ENCODE peak calls at places on chromosome 5, in five cellular contexts. One of them, this sample, is unnamed.

GRCh38 chr5:73701566-73701965 is 75.6 kb downstream of the ARHGEF28 start:
- DNase-seq in astrocyte of the cerebellum: no peak
- DNase-seq in AG04450: no peak
- DNase-seq in bronchial epithelial cell: peak
- DNase-seq in neuronal stem cell: no peak
- DNase-seq in this sample: no peak

GRCh38 chr5:139980765-139981164 is 62.3 kb downstream of the NRG2 start:
- DNase-seq in bronchial epithelial cell: no peak
- DNase-seq in astrocyte of the cerebellum: no peak
- DNase-seq in AG04450: no peak
- DNase-seq in neuronal stem cell: no peak
- DNase-seq in this sample: no peak

GRCh38 chr5:54470191-54470590 is 14.7 kb downstream of the HSPB3 start:
- DNase-seq in astrocyte of the cerebellum: no peak
- DNase-seq in neuronal stem cell: no peak
- DNase-seq in AG04450: peak
- DNase-seq in bronchial epithelial cell: no peak
- DNase-seq in this sample: no peak

GRCh38 chr5:107930891-107931290 is 260.2 kb upstream of the EFNA5 start:
- DNase-seq in AG04450: no peak
- DNase-seq in astrocyte of the cerebellum: no peak
- DNase-seq in neuronal stem cell: no peak
- DNase-seq in bronchial epithelial cell: no peak
- DNase-seq in this sample: no peak

GRCh38 chr5:9340095-9340494 is 205.8 kb downstream of the SEMA5A start:
- DNase-seq in bronchial epithelial cell: no peak
- DNase-seq in AG04450: no peak
- DNase-seq in neuronal stem cell: no peak
- DNase-seq in astrocyte of the cerebellum: no peak
- DNase-seq in this sample: no peak

GRCh38 chr5:140041492-140042421 is 1.3 kb downstream of the NRG2 start:
- DNase-seq in AG04450: no peak
- DNase-seq in bronchial epithelial cell: peak
- DNase-seq in neuronal stem cell: no peak
- DNase-seq in astrocyte of the cerebellum: peak
- DNase-seq in this sample: no peak

GRCh38 chr5:164672931-164673694 is 1167.7 kb downstream of the MAT2B start:
- DNase-seq in astrocyte of the cerebellum: no peak
- DNase-seq in neuronal stem cell: no peak
- DNase-seq in bronchial epithelial cell: peak
- DNase-seq in AG04450: no peak
- DNase-seq in this sample: no peak

GRCh38 chr5:113142186-113142585 is 165.6 kb downstream of the DCP2 start:
- DNase-seq in AG04450: no peak
- DNase-seq in astrocyte of the cerebellum: no peak
- DNase-seq in neuronal stem cell: no peak
- DNase-seq in bronchial epithelial cell: no peak
- DNase-seq in this sample: no peak

GRCh38 chr5:151293624-151294023 is 9.9 kb downstream of the SLC36A3 start:
- DNase-seq in bronchial epithelial cell: no peak
- DNase-seq in AG04450: no peak
- DNase-seq in astrocyte of the cerebellum: no peak
- DNase-seq in neuronal stem cell: no peak
- DNase-seq in this sample: no peak
- H3K4me3 ChIP-seq in bronchial epithelial cell: no peak
- H3K4me3 ChIP-seq in AG04450: no peak
- H3K4me3 ChIP-seq in astrocyte of the cerebellum: no peak
- H3K4me3 ChIP-seq in neuronal stem cell: no peak
- H3K4me3 ChIP-seq in this sample: no peak

GRCh38 chr5:141501805-141502204 is 12.9 kb downstream of the PCDHGC5 start:
- DNase-seq in bronchial epithelial cell: no peak
- DNase-seq in AG04450: no peak
- DNase-seq in neuronal stem cell: no peak
- DNase-seq in astrocyte of the cerebellum: no peak
- DNase-seq in this sample: no peak

GRCh38 chr5:141506381-141507155 is 17.7 kb downstream of the PCDHGC5 start:
- DNase-seq in astrocyte of the cerebellum: no peak
- DNase-seq in neuronal stem cell: no peak
- DNase-seq in AG04450: no peak
- DNase-seq in bronchial epithelial cell: no peak
- DNase-seq in this sample: no peak

GRCh38 chr5:141504216-141504615 is 15.3 kb downstream of the PCDHGC5 start:
- DNase-seq in neuronal stem cell: no peak
- DNase-seq in astrocyte of the cerebellum: no peak
- DNase-seq in AG04450: no peak
- DNase-seq in bronchial epithelial cell: no peak
- DNase-seq in this sample: no peak

GRCh38 chr5:141507387-141508091 is 18.7 kb downstream of the PCDHGC5 start:
- DNase-seq in bronchial epithelial cell: no peak
- DNase-seq in neuronal stem cell: no peak
- DNase-seq in AG04450: peak
- DNase-seq in astrocyte of the cerebellum: peak
- DNase-seq in this sample: no peak

GRCh38 chr5:141503699-141504098 is 14.8 kb downstream of the PCDHGC5 start:
- DNase-seq in astrocyte of the cerebellum: no peak
- DNase-seq in AG04450: no peak
- DNase-seq in bronchial epithelial cell: no peak
- DNase-seq in neuronal stem cell: no peak
- DNase-seq in this sample: no peak
- H3K4me3 ChIP-seq in astrocyte of the cerebellum: no peak
- H3K4me3 ChIP-seq in AG04450: no peak
- H3K4me3 ChIP-seq in bronchial epithelial cell: no peak
- H3K4me3 ChIP-seq in neuronal stem cell: no peak
- H3K4me3 ChIP-seq in this sample: no peak

GRCh38 chr5:88666761-88667186 is 216.2 kb downstream of the MEF2C start:
- DNase-seq in astrocyte of the cerebellum: no peak
- DNase-seq in AG04450: no peak
- DNase-seq in neuronal stem cell: no peak
- DNase-seq in bronchial epithelial cell: no peak
- DNase-seq in this sample: no peak

GRCh38 chr5:88671808-88672499 is 211.0 kb downstream of the MEF2C start:
- DNase-seq in neuronal stem cell: no peak
- DNase-seq in astrocyte of the cerebellum: no peak
- DNase-seq in bronchial epithelial cell: no peak
- DNase-seq in AG04450: no peak
- DNase-seq in this sample: no peak

GRCh38 chr5:88667187-88668141 is 215.5 kb downstream of the MEF2C start:
- DNase-seq in neuronal stem cell: no peak
- DNase-seq in AG04450: no peak
- DNase-seq in bronchial epithelial cell: no peak
- DNase-seq in astrocyte of the cerebellum: no peak
- DNase-seq in this sample: no peak

GRCh38 chr5:88671408-88671807 is 211.6 kb downstream of the MEF2C start:
- DNase-seq in AG04450: no peak
- DNase-seq in bronchial epithelial cell: no peak
- DNase-seq in neuronal stem cell: no peak
- DNase-seq in astrocyte of the cerebellum: no peak
- DNase-seq in this sample: no peak

GRCh38 chr5:88669314-88669713 is 213.7 kb downstream of the MEF2C start:
- DNase-seq in AG04450: no peak
- DNase-seq in neuronal stem cell: no peak
- DNase-seq in astrocyte of the cerebellum: no peak
- DNase-seq in bronchial epithelial cell: no peak
- DNase-seq in this sample: no peak
- H3K4me3 ChIP-seq in AG04450: no peak
- H3K4me3 ChIP-seq in neuronal stem cell: no peak
- H3K4me3 ChIP-seq in astrocyte of the cerebellum: peak
- H3K4me3 ChIP-seq in bronchial epithelial cell: no peak
- H3K4me3 ChIP-seq in this sample: no peak

GRCh38 chr5:116862632-116863455 is 288.2 kb upstream of the SEMA6A start:
- DNase-seq in AG04450: no peak
- DNase-seq in bronchial epithelial cell: no peak
- DNase-seq in astrocyte of the cerebellum: no peak
- DNase-seq in neuronal stem cell: no peak
- DNase-seq in this sample: no peak

GRCh38 chr5:116865651-116866050 is 291.0 kb upstream of the SEMA6A start:
- DNase-seq in astrocyte of the cerebellum: no peak
- DNase-seq in bronchial epithelial cell: no peak
- DNase-seq in AG04450: no peak
- DNase-seq in neuronal stem cell: no peak
- DNase-seq in this sample: no peak

GRCh38 chr5:116861662-116862061 is 287.0 kb upstream of the SEMA6A start:
- DNase-seq in astrocyte of the cerebellum: no peak
- DNase-seq in bronchial epithelial cell: peak
- DNase-seq in neuronal stem cell: no peak
- DNase-seq in AG04450: no peak
- DNase-seq in this sample: peak

GRCh38 chr5:116864157-116864837 is 289.7 kb upstream of the SEMA6A start:
- DNase-seq in astrocyte of the cerebellum: no peak
- DNase-seq in AG04450: no peak
- DNase-seq in bronchial epithelial cell: no peak
- DNase-seq in neuronal stem cell: peak
- DNase-seq in this sample: no peak

DNA sequence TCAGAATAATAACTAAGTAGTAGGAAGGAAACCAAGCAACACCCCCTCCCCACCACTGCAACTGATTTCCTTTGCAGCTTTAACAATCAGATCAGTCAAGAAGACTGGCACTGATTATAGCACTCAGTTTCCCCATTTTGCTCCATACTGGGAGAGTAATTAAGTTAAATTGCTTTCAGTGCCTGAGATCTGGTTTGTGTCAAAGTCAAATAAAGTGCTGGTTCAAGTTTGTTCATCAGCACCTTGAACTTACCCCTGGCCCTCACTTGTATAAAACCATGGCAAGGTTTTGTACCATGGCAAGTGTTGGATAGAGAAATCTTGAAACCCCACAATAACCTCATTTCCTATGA is 290.2 kb upstream of the SEMA6A start:
- DNase-seq in astrocyte of the cerebellum: no peak
- DNase-seq in bronchial epithelial cell: no peak
- DNase-seq in AG04450: no peak
- DNase-seq in neuronal stem cell: no peak
- DNase-seq in this sample: no peak
- H3K4me3 ChIP-seq in astrocyte of the cerebellum: no peak
- H3K4me3 ChIP-seq in bronchial epithelial cell: no peak
- H3K4me3 ChIP-seq in AG04450: no peak
- H3K4me3 ChIP-seq in neuronal stem cell: no peak
- H3K4me3 ChIP-seq in this sample: no peak

GRCh38 chr5:61407706-61408105 is 75.6 kb downstream of the ZSWIM6 start:
- DNase-seq in astrocyte of the cerebellum: no peak
- DNase-seq in bronchial epithelial cell: peak
- DNase-seq in neuronal stem cell: no peak
- DNase-seq in AG04450: no peak
- DNase-seq in this sample: no peak

GRCh38 chr5:61412344-61412743 is 80.3 kb downstream of the ZSWIM6 start:
- DNase-seq in bronchial epithelial cell: no peak
- DNase-seq in astrocyte of the cerebellum: no peak
- DNase-seq in AG04450: no peak
- DNase-seq in neuronal stem cell: no peak
- DNase-seq in this sample: no peak

GRCh38 chr5:61408476-61409168 is 76.6 kb downstream of the ZSWIM6 start:
- DNase-seq in astrocyte of the cerebellum: peak
- DNase-seq in AG04450: peak
- DNase-seq in bronchial epithelial cell: peak
- DNase-seq in neuronal stem cell: peak
- DNase-seq in this sample: peak

GRCh38 chr5:61414806-61415205 is 82.7 kb downstream of the ZSWIM6 start:
- DNase-seq in neuronal stem cell: no peak
- DNase-seq in astrocyte of the cerebellum: no peak
- DNase-seq in AG04450: no peak
- DNase-seq in bronchial epithelial cell: no peak
- DNase-seq in this sample: no peak

GRCh38 chr5:61409568-61409967 is 77.5 kb downstream of the ZSWIM6 start:
- DNase-seq in astrocyte of the cerebellum: peak
- DNase-seq in AG04450: peak
- DNase-seq in neuronal stem cell: no peak
- DNase-seq in bronchial epithelial cell: peak
- DNase-seq in this sample: peak
- H3K4me3 ChIP-seq in astrocyte of the cerebellum: no peak
- H3K4me3 ChIP-seq in AG04450: no peak
- H3K4me3 ChIP-seq in neuronal stem cell: no peak
- H3K4me3 ChIP-seq in bronchial epithelial cell: no peak
- H3K4me3 ChIP-seq in this sample: no peak

GRCh38 chr5:93154551-93154950 is 426.5 kb downstream of the NR2F1-AS1 start:
- DNase-seq in astrocyte of the cerebellum: no peak
- DNase-seq in bronchial epithelial cell: no peak
- DNase-seq in AG04450: no peak
- DNase-seq in neuronal stem cell: no peak
- DNase-seq in this sample: no peak

GRCh38 chr5:93151121-93151520 is 429.9 kb downstream of the NR2F1-AS1 start:
- DNase-seq in AG04450: no peak
- DNase-seq in neuronal stem cell: no peak
- DNase-seq in bronchial epithelial cell: peak
- DNase-seq in astrocyte of the cerebellum: no peak
- DNase-seq in this sample: no peak

GRCh38 chr5:93150311-93151012 is 430.6 kb downstream of the NR2F1-AS1 start:
- DNase-seq in bronchial epithelial cell: no peak
- DNase-seq in neuronal stem cell: no peak
- DNase-seq in astrocyte of the cerebellum: no peak
- DNase-seq in AG04450: no peak
- DNase-seq in this sample: no peak

GRCh38 chr5:93156566-93156965 is 424.5 kb downstream of the NR2F1-AS1 start:
- DNase-seq in bronchial epithelial cell: no peak
- DNase-seq in AG04450: no peak
- DNase-seq in neuronal stem cell: no peak
- DNase-seq in astrocyte of the cerebellum: no peak
- DNase-seq in this sample: no peak

DNA sequence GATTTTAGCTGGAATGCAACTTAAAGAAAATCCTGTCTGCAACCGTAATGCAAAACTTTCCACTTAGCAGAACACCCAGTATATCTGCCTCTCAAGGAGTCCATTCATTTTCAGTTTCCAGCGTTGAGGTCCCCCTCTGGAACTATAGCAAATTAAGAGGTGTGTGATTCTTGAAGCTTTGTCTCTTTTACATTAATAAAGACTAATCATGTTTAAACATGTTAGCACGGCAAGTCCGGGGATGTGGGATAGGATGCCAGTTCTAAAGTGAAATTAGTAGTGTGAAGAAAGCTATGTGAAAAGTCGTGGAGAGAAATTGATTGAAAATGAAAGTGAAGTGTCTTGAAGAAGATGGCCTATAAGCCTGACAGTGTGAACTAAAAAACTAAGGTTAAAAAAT is 429.1 kb downstream of the NR2F1-AS1 start:
- DNase-seq in neuronal stem cell: no peak
- DNase-seq in AG04450: no peak
- DNase-seq in bronchial epithelial cell: peak
- DNase-seq in astrocyte of the cerebellum: no peak
- DNase-seq in this sample: no peak
- H3K4me3 ChIP-seq in neuronal stem cell: no peak
- H3K4me3 ChIP-seq in AG04450: no peak
- H3K4me3 ChIP-seq in bronchial epithelial cell: no peak
- H3K4me3 ChIP-seq in astrocyte of the cerebellum: no peak
- H3K4me3 ChIP-seq in this sample: peak

GRCh38 chr5:41755705-41756104 is 114.5 kb downstream of the OXCT1 start:
- DNase-seq in bronchial epithelial cell: no peak
- DNase-seq in neuronal stem cell: no peak
- DNase-seq in astrocyte of the cerebellum: no peak
- DNase-seq in AG04450: no peak
- DNase-seq in this sample: no peak
- H3K4me3 ChIP-seq in bronchial epithelial cell: no peak
- H3K4me3 ChIP-seq in neuronal stem cell: no peak
- H3K4me3 ChIP-seq in astrocyte of the cerebellum: no peak
- H3K4me3 ChIP-seq in AG04450: no peak
- H3K4me3 ChIP-seq in this sample: no peak